ENCODE peak calls at places on chromosome 5, in five cellular contexts. M is HEK293T, Q is H1, P is GM12878, E is HepG2. B is an unnamed sample.

GRCh38 chr5:91223886-91224285 is 159.2 kb downstream of the ARRDC3 start:
- DNase-seq in M (no peak), Q (no peak), P (no peak), E (no peak), B (no peak)

GRCh38 chr5:95471922-95472321 is 80.8 kb downstream of the FAM81B start:
- DNase-seq in M (no peak), Q (no peak), P (no peak), E (no peak), B (no peak)

GRCh38 chr5:132103380-132103951 is 29.9 kb downstream of the CSF2 start:
- DNase-seq in M (no peak), Q (no peak), P (peak), E (peak), B (no peak)

GRCh38 chr5:84249918-84250635 is 134.6 kb downstream of the EDIL3 start:
- DNase-seq in M (no peak), Q (no peak), P (no peak), E (no peak), B (no peak)

GRCh38 chr5:143635146-143635752 is 176.7 kb upstream of the HMHB1 start:
- DNase-seq in M (no peak), Q (no peak), P (no peak), E (peak), B (no peak)

GRCh38 chr5:11075010-11075860 is 314.2 kb upstream of the DAP start:
- DNase-seq in M (no peak), Q (peak), P (no peak), E (no peak), B (no peak)

GRCh38 chr5:38463634-38464521 is 92.6 kb downstream of the LIFR start:
- DNase-seq in M (no peak), Q (no peak), P (no peak), E (peak), B (no peak)

GRCh38 chr5:132104561-132104960 is 31.0 kb downstream of the CSF2 start:
- DNase-seq in M (no peak), Q (no peak), P (no peak), E (no peak), B (no peak)

GRCh38 chr5:169280286-169280685 is 20.7 kb downstream of the SLIT3 start:
- DNase-seq in M (no peak), Q (no peak), P (no peak), E (no peak), B (no peak)

GRCh38 chr5:93196986-93197385 is 384.0 kb downstream of the NR2F1-AS1 start:
- DNase-seq in M (no peak), Q (no peak), P (no peak), E (no peak), B (no peak)

GRCh38 chr5:102863764-102864560 is 108.9 kb downstream of the PAM start:
- DNase-seq in M (no peak), Q (no peak), P (no peak), E (no peak), B (no peak)

GRCh38 chr5:76850543-76851140 is 828 bp downstream of the S100Z start:
- DNase-seq in M (no peak), Q (no peak), P (no peak), E (no peak), B (no peak)

GRCh38 chr5:107340631-107341030 is 330.1 kb downstream of the EFNA5 start:
- DNase-seq in M (no peak), Q (no peak), P (no peak), E (no peak), B (no peak)

GRCh38 chr5:56649569-56649968 is 165.8 kb upstream of the MAP3K1 start:
- DNase-seq in M (no peak), Q (no peak), P (no peak), E (no peak), B (no peak)

GRCh38 chr5:124399426-124399961 is 346.9 kb downstream of the ZNF608 start:
- DNase-seq in M (no peak), Q (no peak), P (no peak), E (no peak), B (no peak)

GRCh38 chr5:147479949-147480348 is 29.9 kb downstream of the DPYSL3 start:
- DNase-seq in M (no peak), Q (no peak), P (no peak), E (no peak), B (no peak)

GRCh38 chr5:96209829-96210228 is 223.2 kb downstream of the PCSK1 start:
- DNase-seq in M (no peak), Q (no peak), P (no peak), E (no peak), B (no peak)

GRCh38 chr5:78677777-78678668 is 29.5 kb upstream of the LHFPL2 start:
- DNase-seq in M (no peak), Q (no peak), P (peak), E (no peak), B (no peak)

GRCh38 chr5:166123698-166124097 is 2167.7 kb upstream of the WWC1 start:
- DNase-seq in M (no peak), Q (no peak), P (no peak), E (no peak), B (no peak)

GRCh38 chr5:150219142-150219541 is 29.3 kb downstream of the SLC6A7 start:
- DNase-seq in M (peak), Q (no peak), P (no peak), E (no peak), B (no peak)

GRCh38 chr5:37886207-37886905 is 46.5 kb upstream of the GDNF start:
- DNase-seq in M (no peak), Q (no peak), P (no peak), E (no peak), B (no peak)

GRCh38 chr5:59992206-59992605 is 98.7 kb upstream of the PDE4D start:
- DNase-seq in M (no peak), Q (no peak), P (no peak), E (no peak), B (no peak)

GRCh38 chr5:117681855-117682254 is 1107.2 kb upstream of the SEMA6A start:
- DNase-seq in M (no peak), Q (no peak), P (no peak), E (no peak), B (no peak)

GRCh38 chr5:179623906-179624741 is 653 bp upstream of the HNRNPH1 start:
- DNase-seq in M (no peak), Q (no peak), P (no peak), E (peak), B (no peak)

GRCh38 chr5:133410335-133410828 is 202.0 kb downstream of the FSTL4 start:
- DNase-seq in M (no peak), Q (peak), P (no peak), E (no peak), B (no peak)

GRCh38 chr5:142551242-142552067 is 134.4 kb downstream of the FGF1 start:
- DNase-seq in M (peak), Q (peak), P (no peak), E (no peak), B (no peak)

GRCh38 chr5:159605585-159605984 is 275.3 kb upstream of the IL12B start:
- DNase-seq in M (no peak), Q (no peak), P (no peak), E (no peak), B (no peak)

GRCh38 chr5:10934789-10935355 is 173.8 kb upstream of the DAP start:
- DNase-seq in M (no peak), Q (no peak), P (no peak), E (no peak), B (no peak)

GRCh38 chr5:160185954-160186353 is 43.4 kb upstream of the FABP6 start:
- DNase-seq in M (no peak), Q (no peak), P (no peak), E (no peak), B (no peak)

GRCh38 chr5:138352722-138353549 is 451 bp downstream of the KDM3B start:
- DNase-seq in M (peak), Q (peak), P (no peak), E (peak), B (no peak)

GRCh38 chr5:10533218-10533617 is 30.7 kb upstream of the ANKRD33B start:
- DNase-seq in M (no peak), Q (peak), P (no peak), E (no peak), B (no peak)

GRCh38 chr5:67401166-67401565 is 204.6 kb upstream of the CD180 start:
- DNase-seq in M (no peak), Q (no peak), P (no peak), E (no peak), B (no peak)

GRCh38 chr5:72747826-72748225 is 68.6 kb upstream of the TNPO1 start:
- DNase-seq in M (no peak), Q (no peak), P (no peak), E (no peak), B (no peak)

GRCh38 chr5:179798144-179798770 is 4.5 kb downstream of the LTC4S start:
- DNase-seq in M (no peak), Q (no peak), P (no peak), E (no peak), B (no peak)

GRCh38 chr5:42015681-42016080 is 90.6 kb downstream of the FBXO4 start:
- DNase-seq in M (no peak), Q (no peak), P (no peak), E (no peak), B (no peak)

GRCh38 chr5:124285071-124285470 is 461.4 kb downstream of the ZNF608 start:
- DNase-seq in M (no peak), Q (no peak), P (no peak), E (no peak), B (no peak)

GRCh38 chr5:55994502-55994997 is at the start of gene IL6ST:
- DNase-seq in M (peak), Q (no peak), P (no peak), E (peak), B (peak)

GRCh38 chr5:107451028-107451427 is 219.7 kb downstream of the EFNA5 start:
- DNase-seq in M (no peak), Q (no peak), P (no peak), E (no peak), B (no peak)

GRCh38 chr5:82513739-82514138 is 235.6 kb upstream of the RPS23 start:
- DNase-seq in M (no peak), Q (no peak), P (no peak), E (no peak), B (no peak)

GRCh38 chr5:38780950-38781349 is 64.9 kb upstream of the OSMR start:
- DNase-seq in M (no peak), Q (no peak), P (no peak), E (no peak), B (no peak)

GRCh38 chr5:165029471-165029870 is 1524.1 kb downstream of the MAT2B start:
- DNase-seq in M (peak), Q (no peak), P (no peak), E (peak), B (no peak)
- TF ChIP-seq SUZ12 in M (no peak), Q (no peak), P (no peak), E (no peak), B (no peak)

DNA sequence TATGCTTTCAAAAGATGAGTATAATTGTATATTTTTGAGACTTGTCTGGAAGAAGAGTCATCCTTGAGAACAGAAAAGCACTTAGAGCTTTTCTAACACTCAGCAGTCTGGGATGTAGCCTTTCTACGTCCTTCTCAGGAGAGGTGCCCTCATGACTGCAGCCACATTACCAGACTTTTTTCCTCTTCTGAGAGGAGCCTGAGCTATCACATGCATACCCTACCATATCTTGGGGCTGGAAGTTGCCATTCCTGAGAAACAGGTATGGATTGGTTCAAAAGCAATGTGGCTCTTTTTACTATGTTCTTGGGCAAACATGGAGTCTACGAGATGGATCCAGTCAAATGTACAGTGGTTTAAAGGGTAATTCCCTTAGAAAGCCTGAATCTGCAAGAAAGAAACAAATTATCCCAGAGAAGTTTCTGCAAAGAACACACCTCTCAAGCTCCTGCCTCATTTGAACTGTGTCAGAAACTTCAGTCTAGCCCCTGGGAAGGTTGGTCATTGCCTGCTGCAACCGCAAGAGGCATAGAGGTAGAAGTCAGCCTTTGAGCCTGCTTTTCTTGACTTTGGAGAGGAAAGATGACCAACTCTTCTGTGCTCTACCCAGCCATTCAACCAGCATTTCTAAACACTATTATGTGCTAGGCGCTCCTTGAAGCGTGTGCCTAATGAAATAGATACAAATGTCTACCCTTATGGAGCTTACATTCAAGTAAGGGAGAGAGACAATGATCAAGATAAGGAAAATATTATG is 401.9 kb upstream of the ACTBL2 start:
- DNase-seq in M (no peak), Q (no peak), P (no peak), E (no peak), B (no peak)
- TF ChIP-seq SUZ12 in M (no peak), Q (no peak), P (no peak), E (no peak), B (no peak)

GRCh38 chr5:178114325-178115135 is 1.2 kb downstream of the N4BP3 start:
- DNase-seq in M (no peak), Q (no peak), P (no peak), E (no peak), B (no peak)

GRCh38 chr5:178112545-178112944 is 787 bp upstream of the N4BP3 start:
- DNase-seq in M (no peak), Q (no peak), P (no peak), E (no peak), B (no peak)

GRCh38 chr5:178113841-178114324 is 551 bp downstream of the N4BP3 start:
- DNase-seq in M (no peak), Q (peak), P (no peak), E (no peak), B (no peak)

GRCh38 chr5:178111925-178112324 is 1.4 kb upstream of the N4BP3 start:
- DNase-seq in M (no peak), Q (no peak), P (no peak), E (no peak), B (no peak)

GRCh38 chr5:178113141-178113787 is at the start of gene N4BP3:
- DNase-seq in M (peak), Q (peak), P (no peak), E (no peak), B (peak)
- TF ChIP-seq SUZ12 in M (no peak), Q (no peak), P (no peak), E (no peak), B (no peak)

DNA sequence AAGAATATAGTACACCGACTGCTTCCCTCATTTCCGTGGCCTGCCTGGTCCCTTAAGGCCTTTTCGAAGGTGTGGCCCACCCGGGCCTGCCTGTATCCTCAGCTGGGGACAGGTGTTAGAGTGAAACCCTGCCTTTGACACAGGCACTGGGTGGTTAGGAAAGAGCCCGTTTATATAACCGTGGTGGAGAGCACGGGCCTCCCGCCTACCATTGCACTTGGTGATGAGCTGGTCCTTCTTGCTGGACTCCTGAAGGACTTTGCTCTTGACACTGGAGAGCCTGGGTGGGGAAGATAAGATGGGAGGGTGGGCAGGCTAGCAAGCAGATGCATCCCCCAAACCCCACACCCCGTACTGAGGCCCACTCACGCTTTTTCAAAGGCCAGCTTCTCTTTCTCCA is 2.3 kb downstream of the SPATA24 start:
- DNase-seq in M (no peak), Q (no peak), P (no peak), E (no peak), B (no peak)
- TF ChIP-seq SUZ12 in M (no peak), Q (no peak), P (no peak), E (no peak), B (no peak)

DNA sequence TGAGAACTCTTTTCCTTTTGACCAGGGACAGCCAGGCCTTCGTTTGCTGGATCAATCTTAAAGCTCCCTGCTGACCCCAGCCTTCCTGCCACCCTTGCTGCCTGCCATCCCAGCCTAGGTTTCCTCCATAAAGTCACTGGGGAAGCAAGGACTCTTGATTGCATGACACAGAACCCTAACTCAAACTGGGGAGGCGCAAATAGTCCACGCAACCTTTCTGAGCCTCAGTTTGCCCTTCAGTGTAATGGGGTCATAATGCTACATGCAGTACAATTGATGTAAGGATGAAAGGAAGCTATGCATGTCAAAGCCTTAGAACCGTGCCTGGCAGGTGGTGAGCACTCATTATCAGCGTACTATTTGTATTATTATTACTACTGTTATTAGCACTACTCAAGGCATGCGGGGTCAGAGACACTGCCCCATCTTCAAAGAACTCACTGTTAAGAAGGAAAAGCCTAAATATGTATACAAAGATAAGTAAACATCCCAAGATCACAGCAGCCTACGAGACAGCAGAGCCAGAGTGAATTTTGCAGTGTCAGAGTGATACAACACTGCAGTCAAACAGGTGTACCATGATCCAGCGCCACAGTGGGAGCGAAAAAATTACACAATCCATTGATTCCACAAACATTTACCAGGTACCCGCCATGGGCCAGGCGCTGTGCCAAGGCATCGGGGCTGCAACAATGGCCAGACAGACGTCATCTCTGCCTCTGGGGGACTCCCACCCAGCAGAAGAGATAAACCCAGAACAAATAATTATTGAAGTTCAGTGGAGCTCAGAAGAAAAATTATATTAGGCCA is 16.9 kb upstream of the CPLX2 start:
- DNase-seq in M (no peak), Q (no peak), P (no peak), E (peak), B (no peak)
- TF ChIP-seq SUZ12 in M (no peak), Q (no peak), P (no peak), E (no peak), B (no peak)

DNA sequence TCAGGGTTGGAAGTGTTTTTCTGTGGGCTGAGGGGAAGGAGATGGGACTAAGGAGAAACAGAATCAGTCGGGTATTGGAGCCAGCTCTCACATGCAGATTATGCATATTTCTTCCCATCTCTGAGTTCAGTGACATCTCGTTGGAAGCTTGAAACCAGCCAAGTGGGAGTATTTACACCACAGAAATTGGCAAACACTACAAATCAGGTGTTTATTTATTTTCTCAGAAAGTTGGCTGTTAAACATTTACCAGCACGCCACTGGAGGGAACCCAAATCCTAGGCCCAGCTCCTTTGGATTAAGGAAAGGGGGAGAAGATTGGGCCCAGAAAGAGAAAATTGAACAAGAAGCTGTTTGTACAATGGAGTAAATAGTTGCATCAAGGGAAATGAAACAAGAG is 72.1 kb upstream of the PITX1 start:
- DNase-seq in M (no peak), Q (no peak), P (no peak), E (no peak), B (no peak)
- TF ChIP-seq SUZ12 in M (no peak), Q (no peak), P (no peak), E (no peak), B (no peak)

GRCh38 chr5:145811834-145812625 is 23.1 kb downstream of the PRELID2 start:
- DNase-seq in M (no peak), Q (no peak), P (no peak), E (peak), B (no peak)
- TF ChIP-seq SUZ12 in M (no peak), Q (no peak), P (no peak), E (no peak), B (no peak)

GRCh38 chr5:126490167-126490937 is 67.1 kb downstream of the GRAMD2B start:
- DNase-seq in M (peak), Q (no peak), P (no peak), E (no peak), B (peak)
- TF ChIP-seq SUZ12 in M (no peak), Q (no peak), P (no peak), E (no peak), B (no peak)

B was measured in NT2/D1.